ENCODE peak calls at places on chromosomes 4 and X, in nine cellular contexts. L is hepatocyte, S is mammary epithelial cell, A is pancreas, M is stomach, P is endodermal cell, H is lung, W is HCT116, N is dorsolateral prefrontal cortex. B is an unnamed sample.

GRCh38 chr4:26361287-26361686 is 40.5 kb downstream of the RBPJ start:
- DNase-seq in M (no peak), N (no peak), A (no peak), P (no peak), H (no peak), L (no peak), S (no peak), W (no peak), B (no peak)

GRCh38 chrX:153004780-153005179 is 10.9 kb upstream of the PNMA5 start:
- DNase-seq in P (no peak), H (no peak), W (no peak), M (no peak), A (no peak), S (no peak), L (no peak), N (no peak), B (no peak)

GRCh38 chr4:31674313-31674947 is 954.3 kb downstream of the PCDH7 start:
- DNase-seq in P (peak; percentile 59), L (peak; percentile 21), H (no peak), N (no peak), A (no peak), W (peak; percentile 23), M (no peak), S (no peak), B (no peak)

GRCh38 chrX:68396953-68397352 is 36.3 kb downstream of the OPHN1 start:
- DNase-seq in M (no peak), A (no peak), S (no peak), N (no peak), P (no peak), H (no peak), W (no peak), L (no peak), B (peak; percentile 17)

GRCh38 chrX:25158635-25159034 is 142.9 kb upstream of the ARX start:
- DNase-seq in N (no peak), M (no peak), H (no peak), A (no peak), P (no peak), L (no peak), S (peak; percentile 52), W (no peak), B (no peak)

GRCh38 chr4:80393246-80393969 is 57.9 kb downstream of the CFAP299 start:
- DNase-seq in A (no peak), H (no peak), P (no peak), S (peak; percentile 72), W (no peak), L (no peak), M (no peak), N (no peak), B (no peak)

GRCh38 chr4:41057456-41057855 is 156.9 kb downstream of the APBB2 start:
- DNase-seq in M (no peak), S (no peak), P (no peak), H (no peak), L (no peak), N (no peak), W (no peak), A (no peak), B (no peak)

GRCh38 chr4:95660719-95661118 is 111.9 kb upstream of the UNC5C start:
- DNase-seq in S (no peak), P (no peak), M (no peak), H (no peak), A (no peak), L (no peak), N (no peak), W (no peak), B (no peak)

GRCh38 chr4:2247128-2248043 is 5.5 kb upstream of the HAUS3 start:
- DNase-seq in P (peak; percentile 41), A (peak; percentile 60), L (peak; percentile 3), H (no peak), M (peak; percentile 25), S (no peak), W (no peak), N (no peak), B (peak; percentile 22)

GRCh38 chr4:139144911-139145551 is 32.0 kb downstream of the ELF2 start:
- DNase-seq in N (no peak), M (peak; percentile 59), A (peak; percentile 60), L (peak; percentile 19), S (no peak), W (no peak), H (no peak), P (peak; percentile 61), B (no peak)

GRCh38 chrX:139739138-139739537 is 31.2 kb upstream of the MCF2 start:
- DNase-seq in H (no peak), N (no peak), A (no peak), M (no peak), W (no peak), P (no peak), S (peak; percentile 80), L (no peak), B (no peak)

GRCh38 chr4:112515278-112516075 is 503 bp downstream of the NEUROG2 start:
- DNase-seq in L (peak; percentile 46), A (peak; percentile 72), H (no peak), S (peak; percentile 47), M (no peak), P (peak; percentile 81), W (no peak), N (no peak), B (no peak)

GRCh38 chr4:112516401-112517066 is 554 bp upstream of the NEUROG2 start:
- DNase-seq in A (peak; percentile 66), W (no peak), P (peak; percentile 92), L (no peak), M (no peak), S (no peak), H (no peak), N (no peak), B (no peak)

GRCh38 chr4:112514079-112514448 is 1.9 kb downstream of the NEUROG2 start:
- DNase-seq in S (no peak), A (no peak), W (no peak), H (no peak), L (no peak), N (no peak), M (no peak), P (peak; percentile 64), B (no peak)

GRCh38 chr4:112516076-112516385 is at the start of gene NEUROG2:
- DNase-seq in S (no peak), A (no peak), P (no peak), W (no peak), H (no peak), L (no peak), N (no peak), M (no peak), B (no peak)

GRCh38 chr4:112514449-112515277 is 1.3 kb downstream of the NEUROG2 start:
- DNase-seq in P (peak; percentile 79), H (no peak), A (peak; percentile 61), S (no peak), N (no peak), L (peak; percentile 28), M (no peak), W (no peak), B (no peak)
- TF ChIP-seq CTCF in P (peak; percentile 45), H (no peak), A (no peak), S (no peak), N (no peak), L (no peak), M (no peak), W (no peak), B (no peak)

DNA sequence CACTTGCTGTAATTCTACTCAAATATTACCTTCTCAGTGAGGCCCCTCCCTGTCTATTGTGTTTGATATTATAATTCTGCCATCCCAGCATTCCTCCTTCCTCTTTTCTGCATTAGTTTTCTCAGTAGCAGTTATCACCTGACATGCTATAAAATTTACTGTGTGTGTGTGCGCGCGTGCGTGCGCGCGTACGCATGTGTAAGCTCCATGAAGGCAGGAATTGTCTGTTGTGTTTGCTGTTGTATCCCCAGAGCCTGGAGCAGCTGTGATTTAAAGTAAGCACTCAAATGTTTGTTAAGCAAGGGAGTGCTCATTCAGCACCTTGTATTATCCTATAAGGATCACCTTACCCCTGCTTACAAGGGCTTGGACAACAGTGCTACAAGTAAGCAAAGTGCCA is 8.6 kb downstream of the SRD5A3 start:
- DNase-seq in W (no peak), H (no peak), N (no peak), L (no peak), M (no peak), A (no peak), P (no peak), S (no peak), B (no peak)
- H3K4me3 ChIP-seq in W (no peak overlapping the region), H (no peak overlapping the region), N (no peak overlapping the region), L (no peak overlapping the region), M (no peak overlapping the region), A (no peak overlapping the region), P (no peak overlapping the region), S (no peak overlapping the region), B (no peak overlapping the region)

DNA sequence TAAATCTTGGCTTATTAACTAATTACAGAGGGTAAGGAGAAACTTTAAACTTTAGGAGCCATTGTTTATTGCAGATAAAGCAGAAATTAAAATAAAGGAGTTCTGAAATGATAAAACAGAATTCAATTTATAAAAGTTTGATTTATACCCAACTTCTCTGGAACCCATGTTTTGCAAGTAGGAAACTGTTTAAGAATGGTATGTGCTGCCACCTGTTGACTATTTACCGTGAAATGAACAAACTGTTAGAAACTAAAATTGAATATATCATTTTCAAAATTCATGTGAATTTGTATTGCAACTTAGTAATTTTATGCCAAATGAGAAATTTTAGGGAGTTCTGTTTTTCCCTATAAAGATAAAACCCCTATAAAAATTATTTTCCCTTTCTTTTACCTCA is 11.0 kb upstream of the TBC1D8B start:
- DNase-seq in M (no peak), W (no peak), H (no peak), L (no peak), S (no peak), N (no peak), P (no peak), A (no peak), B (no peak)
- TF ChIP-seq CTCF in M (no peak), W (peak; percentile 34), H (no peak), L (peak; percentile 49), S (peak; percentile 32), N (peak; percentile 42), P (peak; percentile 64), A (no peak), B (peak; percentile 47)

DNA sequence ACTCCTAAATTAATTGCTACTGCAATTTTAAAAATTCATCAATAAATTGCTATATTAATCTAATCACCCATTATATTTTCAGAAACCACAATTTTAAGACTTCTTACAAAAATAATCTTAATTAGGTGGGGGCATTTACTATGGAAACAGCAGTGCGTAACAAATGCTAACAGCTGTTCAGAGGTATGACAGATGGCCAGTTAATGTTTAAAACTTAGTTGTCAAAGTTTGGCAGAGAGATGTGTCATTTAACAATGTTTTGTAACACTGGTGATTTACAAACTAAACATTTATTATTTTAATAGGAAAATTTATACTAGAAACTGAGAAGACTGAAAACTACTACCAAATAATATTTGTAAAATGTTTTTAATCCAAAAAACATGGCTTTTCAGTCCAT is 85.2 kb upstream of the GPR34 start:
- DNase-seq in P (no peak), W (no peak), L (no peak), N (no peak), H (no peak), M (no peak), S (no peak), A (no peak), B (no peak)
- H3K4me3 ChIP-seq in P (no peak overlapping the region), W (no peak overlapping the region), L (no peak overlapping the region), N (no peak overlapping the region), H (no peak overlapping the region), M (no peak overlapping the region), S (no peak overlapping the region), A (no peak overlapping the region), B (no peak overlapping the region)

DNA sequence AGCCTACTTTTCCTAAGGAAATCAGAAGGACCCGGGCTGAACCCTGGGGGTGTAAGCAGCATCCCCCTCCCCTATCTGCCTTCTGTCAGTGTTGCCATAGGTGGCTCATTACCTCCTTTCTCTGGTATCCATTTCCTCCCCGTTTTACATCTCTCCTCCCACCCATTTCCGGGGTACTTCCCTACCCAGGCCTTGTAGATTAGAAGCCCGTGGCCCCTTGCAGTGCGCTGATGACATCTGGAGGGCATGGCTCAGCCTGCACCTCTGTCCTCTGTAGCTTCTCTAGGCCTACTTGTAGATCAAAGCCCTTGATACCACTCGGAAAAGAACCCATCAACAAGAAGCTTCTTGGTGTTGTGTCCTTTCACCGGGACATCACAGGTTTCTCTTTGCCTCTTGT is 71.8 kb downstream of the NBDY start:
- DNase-seq in P (peak; percentile 55), W (no peak), M (no peak), S (no peak), N (no peak), H (no peak), L (no peak), A (peak; percentile 18), B (no peak)
- TF ChIP-seq CTCF in P (peak; percentile 23), W (no peak), M (no peak), S (no peak), N (no peak), H (no peak), L (no peak), A (no peak), B (no peak)